ENCODE peak calls at places on chromosomes 12 and 14, in four cellular contexts. H is mammary epithelial cell; A is naive thymus-derived CD8-positive, alpha-beta T cell; K is ELR. R is an unnamed sample.

GRCh38 chr14:78340250-78340649 is 170.1 kb downstream of the NRXN3 start:
- DNase-seq in K (no peak), H (no peak), A (no peak), R (no peak)

GRCh38 chr14:81323621-81324400 is 76.3 kb downstream of the STON2 start:
- DNase-seq in H (peak; percentile 90), K (peak; percentile 8), A (no peak), R (no peak)

GRCh38 chr14:67251573-67252226 is 10.5 kb downstream of the PALS1 start:
- DNase-seq in A (no peak), H (peak; percentile 56), K (peak; percentile 66), R (no peak)

GRCh38 chr14:63956326-63956725 is 103.5 kb downstream of the SYNE2 start:
- DNase-seq in K (peak; percentile 48), A (no peak), H (peak; percentile 51), R (no peak)

GRCh38 chr12:15644700-15645099 is 144.5 kb downstream of the EPS8 start:
- DNase-seq in K (peak; percentile 79), H (no peak), A (no peak), R (no peak)

GRCh38 chr14:64110832-64111231 is 183.3 kb downstream of the ESR2 start:
- DNase-seq in H (peak; percentile 58), K (no peak), A (no peak), R (no peak)

GRCh38 chr12:55828357-55828756 is 1.0 kb downstream of the DNAJC14 start:
- DNase-seq in K (no peak), H (no peak), A (no peak), R (no peak)

GRCh38 chr14:91300283-91300841 is 55.9 kb upstream of the GPR68 start:
- DNase-seq in K (peak; percentile 21), H (no peak), A (no peak), R (no peak)

GRCh38 chr12:59977779-59978178 is 381.9 kb downstream of the SLC16A7 start:
- DNase-seq in A (no peak), H (no peak), K (no peak), R (no peak)

GRCh38 chr12:3293013-3293412 is 198.0 kb upstream of the PRMT8 start:
- DNase-seq in K (no peak), A (no peak), H (no peak), R (no peak)

GRCh38 chr12:62192486-62193250 is 67.5 kb upstream of the USP15 start:
- DNase-seq in A (peak; percentile 55), H (peak; percentile 75), K (peak; percentile 84), R (peak; percentile 93)

GRCh38 chr12:124837958-124838803 is 25.5 kb downstream of the SCARB1 start:
- DNase-seq in K (peak; percentile 100), A (no peak), H (peak; percentile 98), R (no peak)

GRCh38 chr12:54977155-54977554 is 7.4 kb downstream of the TESPA1 start:
- DNase-seq in A (no peak), H (peak; percentile 82), K (peak; percentile 65), R (no peak)

GRCh38 chr14:94612174-94612573 is at the start of gene SERPINA3:
- DNase-seq in K (no peak), A (no peak), H (peak; percentile 26), R (no peak)

GRCh38 chr12:47990351-47991105 is 13.7 kb downstream of the COL2A1 start:
- DNase-seq in K (peak; percentile 16), H (no peak), A (peak; percentile 40), R (peak; percentile 22)

GRCh38 chr14:93941293-93941910 is 14.3 kb downstream of the FAM181A start:
- DNase-seq in H (peak; percentile 96), A (no peak), K (peak; percentile 94), R (no peak)

GRCh38 chr12:56957229-56958052 is at the start of gene RDH16:
- DNase-seq in A (no peak), K (no peak), H (peak; percentile 86), R (no peak)

GRCh38 chr14:69818760-69819191 is 21.7 kb upstream of the SLC10A1 start:
- DNase-seq in H (peak; percentile 62), A (peak; percentile 60), K (peak; percentile 72), R (peak; percentile 84)

GRCh38 chr12:98402081-98402480 is 113.3 kb upstream of the TMPO start:
- DNase-seq in H (peak; percentile 62), A (no peak), K (no peak), R (no peak)

R was measured in KBM-7.